ENCODE peak calls at places on chromosomes 1 and 21, in six cellular contexts. J is K562, U is adrenal gland, W is cardiac muscle cell, V is bronchial epithelial cell, G is OCI-LY7. Z is an unnamed sample. For H3K36me3, the result is how much of the 10 kb centered on the place peaks cover.

GRCh38 chr1:93317207-93317606 is 28.5 kb upstream of the DR1 start:
- DNase-seq in J (no peak), W (no peak), V (no peak), G (no peak), U (peak), Z (no peak)

GRCh38 chr1:41851589-41851988 is 67.1 kb downstream of the HIVEP3 start:
- DNase-seq in J (no peak), W (peak), G (no peak), U (no peak), V (peak), Z (no peak)

GRCh38 chr1:1332774-1333480 is 1.8 kb downstream of the TAS1R3 start:
- DNase-seq in V (peak), J (no peak), W (no peak), G (no peak), U (no peak), Z (no peak)

GRCh38 chr1:228464487-228464983 is 22.6 kb upstream of the RNF187 start:
- DNase-seq in U (peak), V (peak), W (peak), G (peak), J (no peak), Z (peak)

GRCh38 chr1:88612299-88612698 is 71.8 kb upstream of the PKN2 start:
- DNase-seq in V (no peak), U (no peak), G (no peak), W (no peak), J (no peak), Z (peak)

GRCh38 chr1:198245379-198245778 is 88.6 kb downstream of the NEK7 start:
- DNase-seq in V (no peak), G (no peak), W (no peak), U (peak), J (no peak), Z (no peak)

GRCh38 chr1:174052621-174053020 is 30.5 kb upstream of the RC3H1 start:
- DNase-seq in W (no peak), G (no peak), J (no peak), V (no peak), U (no peak), Z (no peak)

GRCh38 chr21:26388731-26389231 is 184.3 kb downstream of the CYYR1 start:
- DNase-seq in G (no peak), U (no peak), W (peak), V (peak), J (no peak), Z (no peak)

GRCh38 chr1:185570962-185571361 is 163.2 kb upstream of the HMCN1 start:
- DNase-seq in V (peak), W (no peak), U (no peak), J (no peak), G (no peak), Z (no peak)

GRCh38 chr1:26490155-26490554 is 17.9 kb downstream of the HMGN2 start:
- DNase-seq in G (no peak), W (no peak), V (no peak), J (no peak), U (no peak), Z (no peak)

GRCh38 chr21:44011123-44011773 is 861 bp upstream of the TRAPPC10 start:
- DNase-seq in W (no peak), G (no peak), J (peak), V (no peak), U (no peak), Z (no peak)

GRCh38 chr21:41712201-41712600 is 54.7 kb downstream of the RIPK4 start:
- DNase-seq in J (no peak), U (no peak), V (no peak), W (no peak), G (no peak), Z (peak)

GRCh38 chr1:4585216-4585615 is 69.2 kb upstream of the AJAP1 start:
- DNase-seq in J (peak), U (no peak), V (no peak), G (peak), W (no peak), Z (peak)

GRCh38 chr1:64112281-64112680 is 91.1 kb upstream of the UBE2U start:
- DNase-seq in G (no peak), V (peak), J (no peak), W (peak), U (no peak), Z (no peak)

GRCh38 chr1:32496127-32496526 is 31.3 kb downstream of the ZBTB8B start:
- DNase-seq in J (no peak), V (peak), W (peak), G (no peak), U (no peak), Z (no peak)

GRCh38 chr1:53121319-53122172 is 20.9 kb downstream of the SLC1A7 start:
- DNase-seq in V (no peak), G (no peak), U (no peak), W (peak), J (no peak), Z (peak)

GRCh38 chr1:19646366-19646765 is 2.3 kb downstream of the NBL1 start:
- DNase-seq in V (peak), J (no peak), U (no peak), W (no peak), G (no peak), Z (no peak)

GRCh38 chr1:1920608-1921458 is 1.8 kb upstream of the TMEM52 start:
- DNase-seq in G (no peak), V (no peak), U (peak), W (no peak), J (no peak), Z (no peak)

GRCh38 chr1:27527857-27528700 is 38.1 kb upstream of the WASF2 start:
- DNase-seq in V (peak), G (peak), U (peak), W (peak), J (no peak), Z (peak)

GRCh38 chr1:248471154-248471553 is 2.0 kb upstream of the OR2T3 start:
- DNase-seq in V (no peak), U (no peak), J (no peak), W (no peak), G (no peak), Z (no peak)

GRCh38 chr1:4965346-4965726 is 310.9 kb downstream of the AJAP1 start:
- DNase-seq in U (no peak), W (no peak), V (no peak), G (no peak), J (no peak), Z (no peak)

GRCh38 chr1:72280714-72281113 is 1.6 kb downstream of the NEGR1 start:
- DNase-seq in U (no peak), J (no peak), V (no peak), G (no peak), W (no peak), Z (no peak)

GRCh38 chr1:155473422-155473821 is 89.2 kb downstream of the ASH1L start:
- DNase-seq in V (no peak), U (peak), W (no peak), G (no peak), J (no peak), Z (no peak)

GRCh38 chr1:209641216-209642181 is 10.7 kb downstream of the LAMB3 start:
- DNase-seq in W (peak), J (peak), G (no peak), U (peak), V (no peak), Z (no peak)

GRCh38 chr1:115430717-115431116 is 92.7 kb upstream of the NGF start:
- DNase-seq in J (no peak), G (no peak), W (peak), V (peak), U (peak), Z (no peak)

GRCh38 chr1:23251812-23252211 is 34.5 kb upstream of the HTR1D start:
- DNase-seq in W (no peak), G (no peak), V (no peak), J (no peak), U (no peak), Z (no peak)

GRCh38 chr1:222950892-222951291 is 136.1 kb downstream of the DISP1 start:
- DNase-seq in W (no peak), V (peak), J (no peak), G (no peak), U (no peak), Z (no peak)

GRCh38 chr1:115454835-115455511 is 116.9 kb upstream of the NGF start:
- DNase-seq in V (no peak), G (no peak), W (peak), J (no peak), U (no peak), Z (peak)

GRCh38 chr1:173050865-173051264 is at the start of gene TNFSF18:
- DNase-seq in U (no peak), J (no peak), V (peak), W (peak), G (no peak), Z (no peak)

GRCh38 chr21:31730687-31731111 is 1.2 kb downstream of the SCAF4 start:
- DNase-seq in G (peak), U (no peak), J (peak), W (no peak), V (no peak), Z (peak)

GRCh38 chr1:26538480-26539412 is 9.2 kb downstream of the RPS6KA1 start:
- DNase-seq in U (peak), V (peak), J (peak), G (peak), W (peak), Z (peak)

GRCh38 chr1:18385239-18385790 is 95.4 kb upstream of the KLHDC7A start:
- DNase-seq in V (no peak), W (peak), J (peak), G (no peak), U (peak), Z (peak)

GRCh38 chr1:234239515-234239914 is 133.7 kb upstream of the COA6 start:
- DNase-seq in W (no peak), V (no peak), J (no peak), U (no peak), G (no peak), Z (no peak)

GRCh38 chr1:202365092-202365815 is 16.8 kb downstream of the PPP1R12B start:
- DNase-seq in V (peak), U (no peak), G (no peak), J (no peak), W (peak), Z (no peak)

GRCh38 chr1:31624354-31625179 is 7.1 kb downstream of the HCRTR1 start:
- DNase-seq in W (no peak), J (no peak), V (no peak), U (no peak), G (peak), Z (no peak)

GRCh38 chr1:4603317-4604110 is 50.9 kb upstream of the AJAP1 start:
- DNase-seq in U (no peak), J (no peak), W (no peak), V (peak), G (no peak), Z (no peak)

GRCh38 chr21:35045539-35046222 is 3.4 kb downstream of the RUNX1 start:
- DNase-seq in V (no peak), G (no peak), U (no peak), J (no peak), W (no peak), Z (no peak)

GRCh38 chr1:155698382-155699038 is 9.6 kb downstream of the DAP3 start:
- DNase-seq in W (peak), G (no peak), J (no peak), V (peak), U (no peak), Z (no peak)

GRCh38 chr1:145916745-145917144 is 1.8 kb downstream of the PEX11B start:
- DNase-seq in G (no peak), U (peak), V (no peak), W (no peak), J (peak), Z (no peak)

GRCh38 chr1:8962812-8963669 is 17.4 kb downstream of the CA6 start:
- DNase-seq in U (no peak), W (peak), V (peak), J (peak), G (peak), Z (peak)
- TF ChIP-seq CTCF in U (peak), W (peak), V (peak), J (peak), G (peak), Z (peak)

GRCh38 chr1:112453876-112454275 is 54.9 kb upstream of the WNT2B start:
- DNase-seq in V (no peak), J (no peak), W (no peak), G (no peak), U (no peak), Z (no peak)
- H3K36me3 ChIP-seq in V (under half), J (under half), W (under half), G (under half), U (under half), Z (under half)

GRCh38 chr1:98460136-98460535 is 201.4 kb upstream of the SNX7 start:
- DNase-seq in V (no peak), U (no peak), J (no peak), W (no peak), G (no peak), Z (no peak)
- TF ChIP-seq CTCF in V (no peak), U (no peak), J (no peak), W (no peak), G (no peak), Z (no peak)

GRCh38 chr1:200905411-200906052 is 10.8 kb downstream of the INAVA start:
- DNase-seq in J (no peak), W (no peak), G (no peak), V (peak), U (no peak), Z (no peak)
- H3K36me3 ChIP-seq in J (under half), W (under half), G (under half), V (under half), U (under half), Z (under half)

GRCh38 chr1:212293579-212293978 is 8.4 kb downstream of the PPP2R5A start:
- DNase-seq in W (peak), J (peak), V (no peak), U (no peak), G (no peak), Z (no peak)
- TF ChIP-seq CTCF in W (peak), J (no peak), V (no peak), U (no peak), G (no peak), Z (peak)

DNA sequence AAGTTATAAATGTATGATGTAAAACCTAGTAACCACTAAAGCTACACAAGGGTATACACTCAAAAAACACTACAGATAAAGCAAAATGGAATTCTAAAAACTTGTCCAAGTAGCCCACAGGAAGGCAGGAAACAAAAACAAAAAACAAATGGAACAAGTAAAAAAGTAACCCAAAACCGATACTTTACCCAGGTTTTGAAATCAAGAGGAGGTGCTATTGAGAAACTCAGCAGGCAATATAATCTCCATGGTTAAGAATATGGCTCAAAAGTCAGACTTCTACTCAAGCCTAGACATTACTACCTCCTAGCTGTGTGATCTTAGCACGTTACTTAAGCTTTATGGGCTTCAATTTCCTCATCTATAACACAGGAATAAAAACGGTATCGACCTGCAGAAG is 13.3 kb downstream of the RBBP5 start:
- DNase-seq in V (no peak), U (no peak), G (no peak), J (no peak), W (no peak), Z (no peak)
- H3K36me3 ChIP-seq in V (under half), U (under half), G (half or more), J (half or more), W (under half), Z (under half)

GRCh38 chr1:225343618-225344017 is 84.2 kb downstream of the LBR start:
- DNase-seq in J (peak), U (no peak), G (peak), W (peak), V (peak), Z (no peak)
- TF ChIP-seq CTCF in J (no peak), U (no peak), G (peak), W (peak), V (peak), Z (peak)